ENCODE peak calls at places on chromosome 3, in nine cellular contexts. J is T-helper 1 cell; K is CD8-positive, alpha-beta memory T cell; G is kidney glomerular epithelial cell; L is posterior cingulate gyrus; O is H4; U is stimulated activated CD4-positive, alpha-beta T cell treated with anti-CD3 and anti-CD28 coated beads, TNF-alpha, amount 100 ng/mL, for 24 hours; T is stimulated activated CD8-positive, alpha-beta memory T cell treated with anti-CD3 and anti-CD28 coated beads, Interleukin-12 subunit alpha, Interleukin-12 subunit beta, amount 100 ng/mL, for 1 hour; R is dorsolateral prefrontal cortex. M is an unnamed sample.

GRCh38 chr3:104437131-104437750 is 929.5 kb upstream of the ALCAM start:
- DNase-seq in G (peak), J (no peak), K (no peak), O (peak), T (no peak), L (no peak), R (no peak), U (no peak), M (no peak)

GRCh38 chr3:13397316-13397715 is 22.8 kb downstream of the NUP210 start:
- DNase-seq in U (no peak), T (no peak), K (no peak), L (no peak), G (no peak), R (no peak), O (no peak), J (no peak), M (no peak)

GRCh38 chr3:38115645-38116427 is 21.1 kb downstream of the ACAA1 start:
- DNase-seq in O (no peak), J (no peak), L (no peak), U (no peak), R (no peak), G (no peak), K (no peak), T (no peak), M (peak)

GRCh38 chr3:159969-160368 is 36.6 kb upstream of the CHL1 start:
- DNase-seq in L (no peak), K (no peak), G (no peak), R (no peak), O (no peak), J (no peak), T (no peak), U (no peak), M (no peak)

GRCh38 chr3:87260270-87260669 is 16.1 kb downstream of the POU1F1 start:
- DNase-seq in J (no peak), U (peak), O (peak), T (no peak), G (peak), L (peak), R (peak), K (no peak), M (no peak)

GRCh38 chr3:29536016-29536736 is 255.3 kb downstream of the RBMS3 start:
- DNase-seq in U (no peak), R (no peak), K (no peak), L (no peak), J (no peak), O (no peak), G (no peak), T (no peak), M (no peak)

GRCh38 chr3:174685796-174686195 is 173.3 kb upstream of the NAALADL2 start:
- DNase-seq in L (no peak), J (no peak), U (no peak), K (no peak), R (no peak), G (no peak), O (no peak), T (no peak), M (no peak)

GRCh38 chr3:128498127-128498626 is 5.2 kb upstream of the GATA2 start:
- DNase-seq in T (no peak), K (no peak), L (no peak), J (no peak), R (no peak), U (no peak), O (no peak), G (no peak), M (no peak)

GRCh38 chr3:194960446-194961032 is 274.9 kb downstream of the FAM43A start:
- DNase-seq in G (no peak), U (no peak), J (no peak), K (no peak), R (no peak), T (no peak), O (no peak), L (no peak), M (no peak)

GRCh38 chr3:98329392-98330124 is 24.1 kb upstream of the OR5K4 start:
- DNase-seq in J (no peak), G (peak), T (no peak), K (no peak), U (no peak), O (peak), L (peak), R (peak), M (no peak)

GRCh38 chr3:67357610-67358458 is 296.6 kb downstream of the SUCLG2 start:
- DNase-seq in G (peak), O (peak), T (no peak), L (no peak), U (no peak), R (no peak), K (no peak), J (no peak), M (no peak)

GRCh38 chr3:53630547-53630946 is 136.1 kb downstream of the CACNA1D start:
- DNase-seq in O (no peak), U (no peak), K (no peak), T (no peak), R (no peak), G (no peak), J (no peak), L (no peak), M (no peak)

GRCh38 chr3:66035763-66036477 is 2.8 kb downstream of the MAGI1 start:
- DNase-seq in O (no peak), K (no peak), J (no peak), T (no peak), U (no peak), R (no peak), L (no peak), G (peak), M (no peak)

GRCh38 chr3:69240651-69241578 is 118.5 kb upstream of the LMOD3 start:
- DNase-seq in G (peak), K (no peak), O (no peak), T (no peak), J (no peak), U (no peak), L (no peak), R (no peak), M (no peak)

GRCh38 chr3:187738400-187739124 is 6.7 kb downstream of the BCL6 start:
- DNase-seq in R (peak), G (peak), U (peak), J (no peak), O (peak), L (peak), T (no peak), K (peak), M (peak)

GRCh38 chr3:61684386-61684785 is 123.0 kb downstream of the PTPRG start:
- DNase-seq in O (no peak), R (no peak), L (no peak), U (no peak), G (no peak), T (no peak), J (no peak), K (no peak), M (no peak)

GRCh38 chr3:35724106-35724505 is 84.8 kb downstream of the ARPP21 start:
- DNase-seq in R (no peak), G (no peak), L (no peak), O (no peak), J (no peak), T (no peak), U (no peak), K (no peak), M (no peak)

GRCh38 chr3:171195686-171196085 is 169.2 kb upstream of the SLC2A2 start:
- DNase-seq in T (no peak), L (no peak), R (no peak), J (no peak), K (no peak), G (no peak), U (no peak), O (no peak), M (no peak)

GRCh38 chr3:88084006-88084597 is 25.0 kb downstream of the ZNF654 start:
- DNase-seq in K (no peak), L (no peak), O (no peak), R (no peak), U (no peak), J (no peak), G (no peak), T (no peak), M (no peak)

GRCh38 chr3:7095116-7095515 is 234.2 kb downstream of the GRM7 start:
- DNase-seq in G (peak), R (no peak), T (no peak), K (no peak), O (no peak), U (no peak), L (no peak), J (no peak), M (no peak)

GRCh38 chr3:116339441-116340028 is 105.8 kb downstream of the LSAMP start:
- DNase-seq in R (peak), G (peak), K (no peak), L (peak), J (no peak), O (no peak), U (no peak), T (no peak), M (no peak)

GRCh38 chr3:36738701-36739100 is 25.7 kb downstream of the DCLK3 start:
- DNase-seq in R (no peak), J (no peak), K (no peak), T (no peak), L (no peak), U (no peak), O (no peak), G (no peak), M (no peak)

GRCh38 chr3:74693696-74694393 is 79.4 kb upstream of the CNTN3 start:
- DNase-seq in L (no peak), R (no peak), K (no peak), U (no peak), J (no peak), O (peak), G (no peak), T (no peak), M (no peak)

GRCh38 chr3:172606021-172606420 is 82.8 kb upstream of the TNFSF10 start:
- DNase-seq in U (no peak), J (no peak), R (no peak), O (no peak), G (peak), K (no peak), T (no peak), L (no peak), M (no peak)

GRCh38 chr3:31903686-31904431 is 77.2 kb downstream of the OSBPL10 start:
- DNase-seq in L (no peak), K (no peak), T (no peak), R (no peak), O (no peak), U (no peak), G (peak), J (no peak), M (no peak)

GRCh38 chr3:50292159-50292923 is at the start of gene IFRD2:
- DNase-seq in L (peak), O (peak), R (peak), U (peak), J (peak), G (peak), K (peak), T (peak), M (peak)

GRCh38 chr3:115790759-115791158 is 167.4 kb downstream of the GAP43 start:
- DNase-seq in T (peak), O (peak), R (no peak), U (peak), L (no peak), G (peak), J (no peak), K (no peak), M (no peak)

GRCh38 chr3:113148307-113148703 is 63.1 kb upstream of the BOC start:
- DNase-seq in J (no peak), U (no peak), L (no peak), K (no peak), G (no peak), R (peak), T (no peak), O (no peak), M (no peak)

GRCh38 chr3:48412375-48413001 is 17.4 kb downstream of the PLXNB1 start:
- DNase-seq in U (no peak), T (no peak), L (peak), K (no peak), R (no peak), G (no peak), J (no peak), O (no peak), M (no peak)

GRCh38 chr3:180421711-180422110 is 180.3 kb upstream of the TTC14 start:
- DNase-seq in R (no peak), O (no peak), L (no peak), T (no peak), J (no peak), U (no peak), K (no peak), G (no peak), M (no peak)